ENCODE peak calls at places on chromosome 2, in eight cellular contexts. G is putamen, Q is posterior cingulate gyrus, X is glomerular endothelial cell, D is GM20000, B is GM18507, H is NCI-H774, Z is iris pigment epithelial cell. S is an unnamed sample.

GRCh38 chr2:219358170-219359075 is 25.9 kb upstream of the RESP18 start:
- DNase-seq in Z (no peak), G (no peak), X (no peak), H (no peak), B (no peak), Q (no peak), D (no peak), S (no peak)

GRCh38 chr2:12005886-12006681 is 259.7 kb downstream of the LPIN1 start:
- DNase-seq in X (no peak), D (peak; percentile 72), B (peak; percentile 64), Q (peak; percentile 13), Z (no peak), H (no peak), G (peak; percentile 17), S (peak; percentile 3)

GRCh38 chr2:34578641-34579040 is 979.5 kb upstream of the FAM98A start:
- DNase-seq in Z (no peak), Q (no peak), H (no peak), G (no peak), B (no peak), X (no peak), D (no peak), S (no peak)

GRCh38 chr2:217392930-217393584 is 533.2 kb upstream of the TNP1 start:
- DNase-seq in X (no peak), G (no peak), Z (no peak), B (no peak), H (peak; percentile 36), D (no peak), Q (no peak), S (no peak)

GRCh38 chr2:237687666-237688065 is 60.3 kb downstream of the LRRFIP1 start:
- DNase-seq in X (no peak), Z (peak; percentile 99), Q (no peak), G (no peak), B (no peak), D (peak; percentile 75), H (no peak), S (no peak)

GRCh38 chr2:201854221-201854801 is 48.0 kb downstream of the CDK15 start:
- DNase-seq in Z (peak; percentile 99), X (no peak), H (no peak), Q (no peak), B (no peak), G (no peak), D (no peak), S (no peak)

GRCh38 chr2:40304340-40304739 is 147.6 kb downstream of the SLC8A1 start:
- DNase-seq in Q (no peak), H (no peak), Z (no peak), D (no peak), X (no peak), G (no peak), B (no peak), S (no peak)

GRCh38 chr2:153197635-153198386 is 280.8 kb downstream of the RPRM start:
- DNase-seq in B (no peak), D (no peak), Q (no peak), H (no peak), Z (no peak), X (no peak), G (no peak), S (no peak)

GRCh38 chr2:101986804-101987740 is 4.7 kb upstream of the IL1R2 start:
- DNase-seq in Q (no peak), D (no peak), G (no peak), X (no peak), Z (no peak), H (no peak), B (no peak), S (no peak)

GRCh38 chr2:143581989-143582719 is 452.9 kb downstream of the ARHGAP15 start:
- DNase-seq in B (no peak), Z (peak; percentile 25), D (no peak), Q (peak; percentile 28), G (peak; percentile 34), X (no peak), H (no peak), S (peak; percentile 74)

GRCh38 chr2:111618577-111618930 is 265.4 kb downstream of the ANAPC1 start:
- DNase-seq in B (no peak), D (no peak), G (no peak), X (no peak), H (no peak), Z (no peak), Q (no peak), S (no peak)

S was measured in globus pallidus.